ENCODE peak calls at places on chromosomes 5 and 9, in six cellular contexts. H, Y, T, N, V and B are unnamed samples.

GRCh38 chr5:137218896-137219295 is 280.2 kb downstream of the SPOCK1 start:
- DNase-seq in N (no peak), H (no peak), Y (peak; percentile 58), V (peak; percentile 24), T (no peak), B (no peak)

GRCh38 chr5:58929726-58930125 is 346.9 kb downstream of the RAB3C start:
- DNase-seq in H (no peak), N (no peak), V (no peak), Y (no peak), T (no peak), B (no peak)

GRCh38 chr5:62341783-62342475 is 35.9 kb downstream of the KIF2A start:
- DNase-seq in V (no peak), N (no peak), T (no peak), Y (no peak), H (no peak), B (no peak)

GRCh38 chr5:157930710-157931109 is 71.8 kb upstream of the CLINT1 start:
- DNase-seq in T (no peak), V (no peak), H (no peak), Y (peak; percentile 57), N (no peak), B (no peak)

GRCh38 chr5:153223376-153223775 is 267.1 kb upstream of the GRIA1 start:
- DNase-seq in H (no peak), N (no peak), Y (no peak), V (no peak), T (no peak), B (no peak)

GRCh38 chr5:154850255-154851062 is at the start of gene FAXDC2:
- DNase-seq in H (peak; percentile 79), T (peak; percentile 89), V (peak; percentile 92), Y (peak; percentile 71), N (peak; percentile 91), B (peak; percentile 73)

GRCh38 chr9:125998837-125999503 is 251.8 kb downstream of the PBX3 start:
- DNase-seq in Y (no peak), N (no peak), H (no peak), T (no peak), V (no peak), B (no peak)

GRCh38 chr5:90097082-90097477 is 312.5 kb downstream of the CETN3 start:
- DNase-seq in H (no peak), V (no peak), Y (no peak), T (no peak), N (no peak), B (no peak)

GRCh38 chr5:23411200-23411599 is 96.2 kb upstream of the PRDM9 start:
- DNase-seq in N (no peak), Y (no peak), T (no peak), V (no peak), H (no peak), B (no peak)

GRCh38 chr9:136328622-136329041 is 1.3 kb downstream of the GPSM1 start:
- DNase-seq in N (peak; percentile 83), Y (no peak), T (no peak), V (peak; percentile 76), H (peak; percentile 54), B (no peak)

DNA sequence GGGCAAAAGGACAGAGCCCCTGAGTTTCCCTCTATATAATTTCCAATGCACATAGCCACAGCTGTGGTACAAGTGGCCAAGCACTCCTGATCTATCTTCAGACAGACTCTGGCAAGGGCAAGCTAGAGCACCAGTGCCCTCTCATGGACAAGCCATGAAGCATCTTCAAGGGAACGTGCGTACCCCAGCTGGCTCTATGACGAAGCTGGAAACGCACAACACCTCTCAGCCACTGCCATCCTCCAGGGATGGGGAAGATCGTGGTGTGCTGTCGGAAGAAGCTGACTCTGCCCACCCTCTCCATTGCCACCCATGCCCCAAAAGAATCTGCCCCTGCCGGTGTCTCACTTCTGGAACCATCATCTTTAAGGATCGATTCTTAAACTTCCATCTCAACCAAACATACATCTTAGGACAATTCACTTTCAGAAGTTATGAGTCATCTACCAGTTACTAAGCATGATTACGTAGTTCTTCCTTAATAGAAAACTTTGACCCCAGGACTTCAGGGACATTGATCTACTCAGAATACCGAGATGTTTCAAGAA is 482.9 kb downstream of the AGTPBP1 start:
- DNase-seq in V (peak; percentile 83), Y (peak; percentile 16), H (peak; percentile 70), N (peak; percentile 77), T (no peak), B (peak; percentile 54)
- TF ChIP-seq CTCF in V (peak; percentile 3), Y (no peak), H (peak; percentile 89), N (peak; percentile 80), T (no peak), B (peak; percentile 35)

GRCh38 chr5:122909470-122910100 is 64.2 kb downstream of the SNX24 start:
- DNase-seq in Y (no peak), H (no peak), V (no peak), T (no peak), N (peak; percentile 42), B (no peak)

GRCh38 chr5:122906768-122907167 is 61.4 kb downstream of the SNX24 start:
- DNase-seq in Y (no peak), T (peak; percentile 41), N (no peak), V (peak; percentile 65), H (peak; percentile 6), B (no peak)

GRCh38 chr5:122908108-122908507 is 62.7 kb downstream of the SNX24 start:
- DNase-seq in H (no peak), Y (no peak), T (no peak), V (no peak), N (no peak), B (no peak)

GRCh38 chr5:122907238-122907637 is 61.8 kb downstream of the SNX24 start:
- DNase-seq in T (no peak), N (no peak), Y (no peak), V (peak; percentile 60), H (peak; percentile 58), B (no peak)

DNA sequence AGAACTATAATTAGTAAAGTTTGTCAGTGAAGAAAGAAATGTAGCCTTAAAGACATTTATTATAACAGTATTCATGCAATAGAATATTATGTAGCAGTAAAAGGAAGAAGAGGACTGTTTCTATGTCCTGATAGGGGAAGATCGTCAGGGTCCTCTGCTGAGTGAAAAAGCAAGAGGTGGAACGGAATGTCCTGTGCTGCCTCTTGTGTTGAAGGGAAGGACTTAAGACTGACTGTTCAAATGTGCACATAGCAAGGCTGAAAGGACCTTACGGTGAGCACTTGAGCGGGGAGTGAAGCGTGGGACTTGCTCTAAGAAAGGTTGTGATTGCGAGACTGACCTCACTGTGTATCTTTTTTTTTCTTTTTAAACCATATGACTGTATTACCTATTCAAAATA is 63.2 kb downstream of the SNX24 start:
- DNase-seq in T (no peak), V (no peak), H (peak; percentile 23), Y (no peak), N (peak; percentile 37), B (no peak)
- TF ChIP-seq CTCF in T (no peak), V (no peak), H (peak; percentile 22), Y (no peak), N (peak; percentile 7), B (no peak)

DNA sequence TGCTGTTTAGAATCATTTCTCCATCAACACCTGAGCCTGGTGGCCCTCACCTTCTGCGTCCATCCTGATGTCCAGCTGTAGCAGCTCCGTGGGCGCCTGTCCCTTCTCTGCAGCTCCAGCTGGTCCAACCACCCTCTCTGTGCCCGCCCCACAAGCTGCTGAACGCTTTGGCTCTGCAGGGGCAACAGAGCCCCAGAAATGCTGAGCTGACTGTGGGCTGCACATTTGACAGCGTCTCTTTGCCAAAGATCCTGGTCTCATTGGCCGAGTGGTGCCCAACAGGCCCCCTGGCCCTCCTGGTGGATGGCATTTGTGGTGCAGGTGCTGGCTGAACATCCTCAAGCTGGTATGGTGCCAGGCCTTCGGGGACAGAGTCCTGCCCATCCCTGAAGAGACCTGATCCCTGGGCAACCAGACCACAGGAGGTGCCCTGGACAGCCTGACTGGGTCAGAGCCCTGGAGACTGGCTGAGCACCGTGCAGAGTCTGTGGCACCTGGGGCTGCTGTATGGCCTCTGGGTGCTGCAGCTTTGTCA is 25.3 kb upstream of the CEP72 start:
- DNase-seq in N (no peak), H (no peak), Y (no peak), T (no peak), V (no peak), B (no peak)
- TF ChIP-seq CTCF in N (no peak), H (no peak), Y (no peak), T (no peak), V (peak; percentile 1), B (no peak)

GRCh38 chr5:111063709-111064322 is 7.7 kb upstream of the TSLP start:
- DNase-seq in V (peak; percentile 19), N (no peak), T (no peak), H (no peak), Y (no peak), B (no peak)
- TF ChIP-seq CTCF in V (peak; percentile 62), N (peak; percentile 44), T (no peak), H (peak; percentile 31), Y (no peak), B (no peak)